ENCODE peak calls at places on chromosomes 4 and X, in ten cellular contexts. One of them, this sample, is unnamed.

GRCh38 chr4:137608085-137608484 is 75.8 kb upstream of the PCDH18 start:
- DNase-seq in fibroblast of lung: no peak
- DNase-seq in GM23338: peak
- DNase-seq in neural progenitor cell: no peak
- DNase-seq in IMR-90: no peak
- DNase-seq in lower leg skin: no peak
- DNase-seq in NB4: no peak
- DNase-seq in WERI-Rb-1: no peak
- DNase-seq in cardiac fibroblast: no peak
- DNase-seq in AG10803: peak
- DNase-seq in this sample: no peak

GRCh38 chr4:120144634-120145033 is 78.0 kb upstream of the MAD2L1 start:
- DNase-seq in IMR-90: no peak
- DNase-seq in cardiac fibroblast: no peak
- DNase-seq in AG10803: no peak
- DNase-seq in lower leg skin: no peak
- DNase-seq in GM23338: peak
- DNase-seq in neural progenitor cell: no peak
- DNase-seq in fibroblast of lung: no peak
- DNase-seq in NB4: no peak
- DNase-seq in WERI-Rb-1: no peak
- DNase-seq in this sample: no peak

GRCh38 chr4:2172627-2173231 is 69.2 kb downstream of the HAUS3 start:
- DNase-seq in WERI-Rb-1: no peak
- DNase-seq in lower leg skin: no peak
- DNase-seq in AG10803: no peak
- DNase-seq in fibroblast of lung: no peak
- DNase-seq in NB4: no peak
- DNase-seq in neural progenitor cell: no peak
- DNase-seq in GM23338: no peak
- DNase-seq in IMR-90: no peak
- DNase-seq in cardiac fibroblast: no peak
- DNase-seq in this sample: no peak

GRCh38 chr4:128364565-128364964 is 77.0 kb upstream of the PGRMC2 start:
- DNase-seq in fibroblast of lung: no peak
- DNase-seq in IMR-90: peak
- DNase-seq in neural progenitor cell: no peak
- DNase-seq in cardiac fibroblast: no peak
- DNase-seq in NB4: no peak
- DNase-seq in AG10803: no peak
- DNase-seq in WERI-Rb-1: no peak
- DNase-seq in lower leg skin: no peak
- DNase-seq in GM23338: no peak
- DNase-seq in this sample: no peak

GRCh38 chrX:84709987-84710386 is 207.7 kb upstream of the HDX start:
- DNase-seq in GM23338: peak
- DNase-seq in fibroblast of lung: no peak
- DNase-seq in WERI-Rb-1: no peak
- DNase-seq in neural progenitor cell: no peak
- DNase-seq in AG10803: no peak
- DNase-seq in lower leg skin: no peak
- DNase-seq in cardiac fibroblast: no peak
- DNase-seq in IMR-90: no peak
- DNase-seq in NB4: no peak
- DNase-seq in this sample: no peak

GRCh38 chr4:106266201-106266600 is 49.8 kb downstream of the TBCK start:
- DNase-seq in cardiac fibroblast: peak
- DNase-seq in neural progenitor cell: no peak
- DNase-seq in WERI-Rb-1: no peak
- DNase-seq in IMR-90: peak
- DNase-seq in AG10803: peak
- DNase-seq in GM23338: peak
- DNase-seq in NB4: peak
- DNase-seq in lower leg skin: no peak
- DNase-seq in fibroblast of lung: peak
- DNase-seq in this sample: peak

GRCh38 chr4:128600410-128600809 is 209.1 kb upstream of the JADE1 start:
- DNase-seq in NB4: no peak
- DNase-seq in IMR-90: peak
- DNase-seq in WERI-Rb-1: no peak
- DNase-seq in GM23338: no peak
- DNase-seq in AG10803: peak
- DNase-seq in lower leg skin: no peak
- DNase-seq in fibroblast of lung: peak
- DNase-seq in neural progenitor cell: no peak
- DNase-seq in cardiac fibroblast: peak
- DNase-seq in this sample: peak

GRCh38 chrX:108044554-108045256 is at the start of gene VSIG1:
- DNase-seq in GM23338: no peak
- DNase-seq in cardiac fibroblast: no peak
- DNase-seq in IMR-90: no peak
- DNase-seq in NB4: no peak
- DNase-seq in lower leg skin: no peak
- DNase-seq in WERI-Rb-1: no peak
- DNase-seq in AG10803: no peak
- DNase-seq in fibroblast of lung: no peak
- DNase-seq in neural progenitor cell: no peak
- DNase-seq in this sample: no peak

GRCh38 chr4:85268146-85268545 is 206.8 kb upstream of the ARHGAP24 start:
- DNase-seq in IMR-90: no peak
- DNase-seq in neural progenitor cell: peak
- DNase-seq in fibroblast of lung: no peak
- DNase-seq in cardiac fibroblast: no peak
- DNase-seq in GM23338: no peak
- DNase-seq in AG10803: no peak
- DNase-seq in WERI-Rb-1: no peak
- DNase-seq in NB4: no peak
- DNase-seq in lower leg skin: no peak
- DNase-seq in this sample: no peak

GRCh38 chr4:648579-649292 is 23.4 kb downstream of the PDE6B start:
- DNase-seq in WERI-Rb-1: peak
- DNase-seq in cardiac fibroblast: no peak
- DNase-seq in neural progenitor cell: peak
- DNase-seq in AG10803: no peak
- DNase-seq in IMR-90: no peak
- DNase-seq in NB4: no peak
- DNase-seq in lower leg skin: no peak
- DNase-seq in GM23338: no peak
- DNase-seq in fibroblast of lung: no peak
- DNase-seq in this sample: no peak

GRCh38 chrX:19670321-19670750 is 155.0 kb upstream of the MAP3K15 start:
- DNase-seq in AG10803: peak
- DNase-seq in GM23338: no peak
- DNase-seq in lower leg skin: no peak
- DNase-seq in fibroblast of lung: peak
- DNase-seq in neural progenitor cell: no peak
- DNase-seq in cardiac fibroblast: peak
- DNase-seq in WERI-Rb-1: no peak
- DNase-seq in NB4: no peak
- DNase-seq in IMR-90: peak
- DNase-seq in this sample: peak

GRCh38 chr4:126458993-126459392 is 1144.2 kb downstream of the FAT4 start:
- DNase-seq in GM23338: no peak
- DNase-seq in cardiac fibroblast: no peak
- DNase-seq in AG10803: peak
- DNase-seq in neural progenitor cell: no peak
- DNase-seq in IMR-90: peak
- DNase-seq in lower leg skin: no peak
- DNase-seq in fibroblast of lung: peak
- DNase-seq in NB4: no peak
- DNase-seq in WERI-Rb-1: no peak
- DNase-seq in this sample: peak

GRCh38 chr4:139440971-139441370 is 12.9 kb upstream of the RAB33B start:
- DNase-seq in IMR-90: peak
- DNase-seq in fibroblast of lung: no peak
- DNase-seq in neural progenitor cell: no peak
- DNase-seq in cardiac fibroblast: no peak
- DNase-seq in GM23338: no peak
- DNase-seq in lower leg skin: no peak
- DNase-seq in NB4: no peak
- DNase-seq in AG10803: peak
- DNase-seq in WERI-Rb-1: no peak
- DNase-seq in this sample: no peak

GRCh38 chr4:153541426-153542096 is 75.4 kb downstream of the TMEM131L start:
- DNase-seq in IMR-90: peak
- DNase-seq in AG10803: peak
- DNase-seq in GM23338: no peak
- DNase-seq in fibroblast of lung: peak
- DNase-seq in neural progenitor cell: no peak
- DNase-seq in lower leg skin: no peak
- DNase-seq in NB4: peak
- DNase-seq in WERI-Rb-1: no peak
- DNase-seq in cardiac fibroblast: peak
- DNase-seq in this sample: peak

DNA sequence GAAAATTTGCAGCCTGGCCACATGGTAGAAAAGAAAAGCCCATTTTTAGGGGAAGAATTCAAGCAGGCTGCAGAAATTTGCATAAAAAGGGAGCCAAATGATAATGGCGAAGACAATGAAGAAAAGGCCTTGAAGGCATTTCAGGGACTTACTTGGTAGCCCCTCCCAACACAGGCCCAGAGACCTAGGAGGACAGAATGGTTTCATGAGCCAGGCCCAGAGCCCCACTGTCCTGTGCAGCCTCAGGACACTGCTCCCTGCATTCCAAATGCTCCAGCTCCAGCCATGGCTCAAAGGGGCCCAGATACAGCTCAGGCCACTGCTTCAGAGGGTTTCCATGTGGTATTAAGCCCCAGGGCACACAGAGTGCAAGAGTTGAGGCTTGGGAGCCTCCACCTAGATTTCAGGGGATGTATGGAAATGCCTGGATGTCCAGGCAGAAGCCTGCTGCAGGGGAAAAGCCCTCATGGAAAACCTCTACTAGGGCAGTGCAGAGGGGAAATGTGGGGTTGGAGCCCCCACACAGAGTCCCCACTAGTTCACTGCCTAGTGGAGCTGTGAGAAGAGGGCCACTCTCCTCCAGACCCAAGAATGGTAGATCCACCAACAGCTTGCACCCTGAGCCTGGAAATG is 271.7 kb upstream of the KLF3 start:
- DNase-seq in fibroblast of lung: no peak
- DNase-seq in neural progenitor cell: no peak
- DNase-seq in cardiac fibroblast: no peak
- DNase-seq in AG10803: no peak
- DNase-seq in GM23338: no peak
- DNase-seq in lower leg skin: no peak
- DNase-seq in IMR-90: no peak
- DNase-seq in NB4: no peak
- DNase-seq in WERI-Rb-1: no peak
- DNase-seq in this sample: no peak
- TF ChIP-seq CTCF in fibroblast of lung: no peak
- TF ChIP-seq CTCF in neural progenitor cell: no peak
- TF ChIP-seq CTCF in cardiac fibroblast: no peak
- TF ChIP-seq CTCF in AG10803: no peak
- TF ChIP-seq CTCF in GM23338: no peak
- TF ChIP-seq CTCF in lower leg skin: no peak
- TF ChIP-seq CTCF in IMR-90: no peak
- TF ChIP-seq CTCF in NB4: no peak
- TF ChIP-seq CTCF in WERI-Rb-1: no peak
- TF ChIP-seq CTCF in this sample: no peak

GRCh38 chrX:49000640-49001039 is 1.4 kb downstream of the GRIPAP1 start:
- DNase-seq in GM23338: no peak
- DNase-seq in AG10803: no peak
- DNase-seq in lower leg skin: no peak
- DNase-seq in neural progenitor cell: no peak
- DNase-seq in cardiac fibroblast: no peak
- DNase-seq in NB4: no peak
- DNase-seq in WERI-Rb-1: no peak
- DNase-seq in fibroblast of lung: no peak
- DNase-seq in IMR-90: no peak
- DNase-seq in this sample: no peak
- H3K4me3 ChIP-seq in GM23338: no peak
- H3K4me3 ChIP-seq in AG10803: no peak
- H3K4me3 ChIP-seq in lower leg skin: no peak
- H3K4me3 ChIP-seq in neural progenitor cell: no peak
- H3K4me3 ChIP-seq in cardiac fibroblast: no peak
- H3K4me3 ChIP-seq in NB4: peak
- H3K4me3 ChIP-seq in WERI-Rb-1: no peak
- H3K4me3 ChIP-seq in fibroblast of lung: no peak
- H3K4me3 ChIP-seq in IMR-90: no peak
- H3K4me3 ChIP-seq in this sample: no peak

GRCh38 chr4:29326004-29326403 is 1394.2 kb upstream of the PCDH7 start:
- DNase-seq in cardiac fibroblast: no peak
- DNase-seq in GM23338: no peak
- DNase-seq in neural progenitor cell: no peak
- DNase-seq in AG10803: no peak
- DNase-seq in WERI-Rb-1: no peak
- DNase-seq in NB4: no peak
- DNase-seq in lower leg skin: no peak
- DNase-seq in IMR-90: no peak
- DNase-seq in fibroblast of lung: no peak
- DNase-seq in this sample: no peak

GRCh38 chr4:29326816-29327215 is 1393.4 kb upstream of the PCDH7 start:
- DNase-seq in neural progenitor cell: no peak
- DNase-seq in IMR-90: peak
- DNase-seq in GM23338: no peak
- DNase-seq in lower leg skin: no peak
- DNase-seq in fibroblast of lung: no peak
- DNase-seq in cardiac fibroblast: peak
- DNase-seq in NB4: no peak
- DNase-seq in WERI-Rb-1: no peak
- DNase-seq in AG10803: no peak
- DNase-seq in this sample: peak

GRCh38 chr4:29319663-29320340 is 1400.4 kb upstream of the PCDH7 start:
- DNase-seq in lower leg skin: no peak
- DNase-seq in NB4: no peak
- DNase-seq in AG10803: no peak
- DNase-seq in neural progenitor cell: no peak
- DNase-seq in fibroblast of lung: no peak
- DNase-seq in IMR-90: no peak
- DNase-seq in GM23338: no peak
- DNase-seq in cardiac fibroblast: no peak
- DNase-seq in WERI-Rb-1: no peak
- DNase-seq in this sample: no peak

GRCh38 chr4:29320947-29321583 is 1399.1 kb upstream of the PCDH7 start:
- DNase-seq in WERI-Rb-1: no peak
- DNase-seq in IMR-90: no peak
- DNase-seq in cardiac fibroblast: no peak
- DNase-seq in GM23338: peak
- DNase-seq in lower leg skin: no peak
- DNase-seq in AG10803: no peak
- DNase-seq in fibroblast of lung: no peak
- DNase-seq in neural progenitor cell: no peak
- DNase-seq in NB4: no peak
- DNase-seq in this sample: no peak
- TF ChIP-seq CTCF in WERI-Rb-1: no peak
- TF ChIP-seq CTCF in IMR-90: no peak
- TF ChIP-seq CTCF in cardiac fibroblast: no peak
- TF ChIP-seq CTCF in GM23338: no peak
- TF ChIP-seq CTCF in lower leg skin: no peak
- TF ChIP-seq CTCF in AG10803: no peak
- TF ChIP-seq CTCF in fibroblast of lung: no peak
- TF ChIP-seq CTCF in neural progenitor cell: no peak
- TF ChIP-seq CTCF in NB4: no peak
- TF ChIP-seq CTCF in this sample: no peak

DNA sequence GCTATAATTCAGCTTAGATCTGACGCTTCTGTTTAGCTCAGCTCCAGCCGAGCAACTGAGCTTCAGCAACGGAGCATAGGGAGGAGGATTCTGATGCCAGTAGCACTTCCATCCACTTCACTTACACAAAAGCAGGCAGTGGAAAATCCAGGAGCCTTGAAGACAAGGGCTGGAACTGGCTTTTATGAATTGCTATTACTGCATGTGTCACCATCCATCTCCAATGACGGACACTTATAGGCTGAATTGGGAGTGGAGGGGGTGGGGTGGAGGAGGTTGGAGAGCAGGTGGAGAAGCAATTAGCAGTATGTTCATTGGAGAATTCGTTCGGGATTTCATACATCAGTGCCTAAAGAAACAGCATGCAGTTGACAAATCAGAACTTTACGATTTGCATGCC is 15.6 kb downstream of the ENOX2 start:
- DNase-seq in neural progenitor cell: no peak
- DNase-seq in lower leg skin: no peak
- DNase-seq in IMR-90: no peak
- DNase-seq in NB4: no peak
- DNase-seq in fibroblast of lung: no peak
- DNase-seq in GM23338: no peak
- DNase-seq in WERI-Rb-1: no peak
- DNase-seq in AG10803: no peak
- DNase-seq in cardiac fibroblast: no peak
- DNase-seq in this sample: no peak
- H3K4me3 ChIP-seq in neural progenitor cell: no peak
- H3K4me3 ChIP-seq in lower leg skin: no peak
- H3K4me3 ChIP-seq in IMR-90: no peak
- H3K4me3 ChIP-seq in NB4: no peak
- H3K4me3 ChIP-seq in fibroblast of lung: no peak
- H3K4me3 ChIP-seq in GM23338: no peak
- H3K4me3 ChIP-seq in WERI-Rb-1: no peak
- H3K4me3 ChIP-seq in AG10803: no peak
- H3K4me3 ChIP-seq in cardiac fibroblast: no peak
- H3K4me3 ChIP-seq in this sample: no peak